ENCODE peak calls at places on chromosomes 1 and 21, in nine cellular contexts. One of them, this sample, is unnamed.

GRCh38 chr1:117237701-117238413 is 27.1 kb upstream of the VTCN1 start:
- DNase-seq in nephron progenitor cell: no peak
- DNase-seq in natural killer cell: no peak
- DNase-seq in mesothelial cell of epicardium: no peak
- DNase-seq in body of pancreas: no peak
- DNase-seq in brain microvascular endothelial cell: no peak
- DNase-seq in astrocyte of the cerebellum: no peak
- DNase-seq in activated B cell treated with CpG ODN at 0.5 μM for 24 hours: no peak
- DNase-seq in A549: no peak
- DNase-seq in this sample: no peak

GRCh38 chr1:235582130-235582529 is 67.5 kb downstream of the GNG4 start:
- DNase-seq in nephron progenitor cell: no peak
- DNase-seq in natural killer cell: no peak
- DNase-seq in mesothelial cell of epicardium: no peak
- DNase-seq in body of pancreas: no peak
- DNase-seq in brain microvascular endothelial cell: no peak
- DNase-seq in astrocyte of the cerebellum: no peak
- DNase-seq in activated B cell treated with CpG ODN at 0.5 μM for 24 hours: no peak
- DNase-seq in A549: no peak
- DNase-seq in this sample: no peak

GRCh38 chr1:206736878-206737728 is 33.5 kb upstream of the IL19 start:
- DNase-seq in nephron progenitor cell: no peak
- DNase-seq in natural killer cell: peak
- DNase-seq in mesothelial cell of epicardium: no peak
- DNase-seq in body of pancreas: no peak
- DNase-seq in brain microvascular endothelial cell: no peak
- DNase-seq in astrocyte of the cerebellum: no peak
- DNase-seq in activated B cell treated with CpG ODN at 0.5 μM for 24 hours: no peak
- DNase-seq in A549: no peak
- DNase-seq in this sample: no peak

GRCh38 chr1:192357904-192358303 is 41.1 kb downstream of the RGS21 start:
- DNase-seq in nephron progenitor cell: no peak
- DNase-seq in natural killer cell: no peak
- DNase-seq in mesothelial cell of epicardium: no peak
- DNase-seq in body of pancreas: no peak
- DNase-seq in brain microvascular endothelial cell: no peak
- DNase-seq in astrocyte of the cerebellum: no peak
- DNase-seq in activated B cell treated with CpG ODN at 0.5 μM for 24 hours: no peak
- DNase-seq in A549: no peak
- DNase-seq in this sample: no peak

GRCh38 chr1:33358771-33359503 is 38.0 kb upstream of the A3GALT2 start:
- DNase-seq in nephron progenitor cell: no peak
- DNase-seq in natural killer cell: no peak
- DNase-seq in mesothelial cell of epicardium: no peak
- DNase-seq in body of pancreas: no peak
- DNase-seq in brain microvascular endothelial cell: no peak
- DNase-seq in astrocyte of the cerebellum: no peak
- DNase-seq in activated B cell treated with CpG ODN at 0.5 μM for 24 hours: no peak
- DNase-seq in A549: no peak
- DNase-seq in this sample: no peak

GRCh38 chr1:155171836-155172731 is 1.0 kb downstream of the KRTCAP2 start:
- DNase-seq in nephron progenitor cell: no peak
- DNase-seq in natural killer cell: no peak
- DNase-seq in mesothelial cell of epicardium: no peak
- DNase-seq in body of pancreas: no peak
- DNase-seq in brain microvascular endothelial cell: no peak
- DNase-seq in astrocyte of the cerebellum: no peak
- DNase-seq in activated B cell treated with CpG ODN at 0.5 μM for 24 hours: no peak
- DNase-seq in A549: no peak
- DNase-seq in this sample: no peak

GRCh38 chr1:173122958-173123852 is 72.5 kb upstream of the TNFSF18 start:
- DNase-seq in nephron progenitor cell: no peak
- DNase-seq in natural killer cell: no peak
- DNase-seq in mesothelial cell of epicardium: no peak
- DNase-seq in body of pancreas: peak
- DNase-seq in brain microvascular endothelial cell: peak
- DNase-seq in astrocyte of the cerebellum: peak
- DNase-seq in activated B cell treated with CpG ODN at 0.5 μM for 24 hours: no peak
- DNase-seq in A549: peak
- DNase-seq in this sample: peak

GRCh38 chr1:29709711-29710169 is 473.4 kb downstream of the PTPRU start:
- DNase-seq in nephron progenitor cell: no peak
- DNase-seq in natural killer cell: no peak
- DNase-seq in mesothelial cell of epicardium: no peak
- DNase-seq in body of pancreas: no peak
- DNase-seq in brain microvascular endothelial cell: peak
- DNase-seq in astrocyte of the cerebellum: peak
- DNase-seq in activated B cell treated with CpG ODN at 0.5 μM for 24 hours: no peak
- DNase-seq in A549: no peak
- DNase-seq in this sample: peak

GRCh38 chr1:3027611-3028371 is 6.5 kb downstream of the ACTRT2 start:
- DNase-seq in nephron progenitor cell: no peak
- DNase-seq in natural killer cell: no peak
- DNase-seq in mesothelial cell of epicardium: peak
- DNase-seq in body of pancreas: no peak
- DNase-seq in brain microvascular endothelial cell: no peak
- DNase-seq in astrocyte of the cerebellum: no peak
- DNase-seq in activated B cell treated with CpG ODN at 0.5 μM for 24 hours: peak
- DNase-seq in A549: no peak
- DNase-seq in this sample: peak

GRCh38 chr1:161921491-161921890 is 102.2 kb downstream of the OLFML2B start:
- DNase-seq in nephron progenitor cell: no peak
- DNase-seq in natural killer cell: no peak
- DNase-seq in mesothelial cell of epicardium: no peak
- DNase-seq in body of pancreas: no peak
- DNase-seq in brain microvascular endothelial cell: no peak
- DNase-seq in astrocyte of the cerebellum: no peak
- DNase-seq in activated B cell treated with CpG ODN at 0.5 μM for 24 hours: no peak
- DNase-seq in A549: no peak
- DNase-seq in this sample: no peak

GRCh38 chr1:4172659-4173599 is 272.9 kb upstream of the C1orf174 start:
- DNase-seq in nephron progenitor cell: no peak
- DNase-seq in natural killer cell: no peak
- DNase-seq in mesothelial cell of epicardium: no peak
- DNase-seq in body of pancreas: no peak
- DNase-seq in brain microvascular endothelial cell: no peak
- DNase-seq in astrocyte of the cerebellum: no peak
- DNase-seq in activated B cell treated with CpG ODN at 0.5 μM for 24 hours: no peak
- DNase-seq in A549: peak
- DNase-seq in this sample: no peak

DNA sequence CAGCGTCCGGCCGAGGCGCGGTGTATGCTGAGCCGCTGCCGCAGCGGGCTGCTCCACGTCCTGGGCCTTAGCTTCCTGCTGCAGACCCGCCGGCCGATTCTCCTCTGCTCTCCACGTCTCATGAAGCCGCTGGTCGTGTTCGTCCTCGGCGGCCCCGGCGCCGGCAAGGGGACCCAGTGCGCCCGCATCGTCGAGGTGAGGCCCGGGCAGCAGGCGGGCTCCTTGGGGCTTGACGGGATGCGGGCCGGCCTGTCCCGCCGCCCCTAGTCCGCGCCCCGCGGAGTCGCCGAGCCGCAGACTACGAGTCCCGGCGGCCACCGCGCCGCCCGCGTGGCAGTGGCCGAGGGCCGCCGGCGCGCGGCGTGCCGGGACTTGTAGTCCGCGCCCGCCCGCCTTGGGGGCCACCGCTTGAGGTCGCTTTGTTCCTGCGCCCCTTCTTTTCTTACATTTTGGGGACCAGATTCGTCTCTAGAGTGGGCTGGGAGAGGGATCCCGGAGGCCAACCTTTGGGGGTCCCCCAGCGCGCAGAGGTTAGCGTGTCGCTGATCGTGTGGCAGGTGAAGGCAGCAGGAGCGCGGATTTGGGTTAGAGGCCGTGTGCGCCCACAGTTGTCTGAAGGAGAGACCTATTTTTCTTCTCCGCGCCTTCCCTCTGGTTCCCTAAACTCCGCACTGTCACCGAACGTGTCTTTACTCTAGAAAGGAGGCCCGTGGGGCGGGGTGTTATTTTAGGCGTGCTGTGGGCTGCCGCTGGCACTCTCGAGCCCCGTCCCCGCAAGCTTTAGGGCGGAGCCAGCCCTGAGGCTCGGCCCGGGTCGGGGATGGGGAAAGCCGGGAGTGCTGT is 553 bp downstream of the CMPK1 start:
- DNase-seq in nephron progenitor cell: peak
- DNase-seq in natural killer cell: peak
- DNase-seq in mesothelial cell of epicardium: peak
- DNase-seq in body of pancreas: peak
- DNase-seq in brain microvascular endothelial cell: peak
- DNase-seq in astrocyte of the cerebellum: peak
- DNase-seq in activated B cell treated with CpG ODN at 0.5 μM for 24 hours: peak
- DNase-seq in A549: peak
- DNase-seq in this sample: peak
- TF ChIP-seq CTCF in nephron progenitor cell: no peak
- TF ChIP-seq CTCF in natural killer cell: no peak
- TF ChIP-seq CTCF in mesothelial cell of epicardium: no peak
- TF ChIP-seq CTCF in body of pancreas: peak
- TF ChIP-seq CTCF in brain microvascular endothelial cell: peak
- TF ChIP-seq CTCF in astrocyte of the cerebellum: peak
- TF ChIP-seq CTCF in activated B cell treated with CpG ODN at 0.5 μM for 24 hours: no peak
- TF ChIP-seq CTCF in A549: peak
- TF ChIP-seq CTCF in this sample: no peak

GRCh38 chr1:119004129-119004527 is 16.0 kb upstream of the TBX15 start:
- DNase-seq in nephron progenitor cell: no peak
- DNase-seq in natural killer cell: no peak
- DNase-seq in mesothelial cell of epicardium: no peak
- DNase-seq in body of pancreas: no peak
- DNase-seq in brain microvascular endothelial cell: no peak
- DNase-seq in astrocyte of the cerebellum: no peak
- DNase-seq in activated B cell treated with CpG ODN at 0.5 μM for 24 hours: no peak
- DNase-seq in A549: no peak
- DNase-seq in this sample: no peak
- TF ChIP-seq CTCF in nephron progenitor cell: no peak
- TF ChIP-seq CTCF in natural killer cell: no peak
- TF ChIP-seq CTCF in mesothelial cell of epicardium: no peak
- TF ChIP-seq CTCF in body of pancreas: no peak
- TF ChIP-seq CTCF in brain microvascular endothelial cell: no peak
- TF ChIP-seq CTCF in astrocyte of the cerebellum: no peak
- TF ChIP-seq CTCF in activated B cell treated with CpG ODN at 0.5 μM for 24 hours: no peak
- TF ChIP-seq CTCF in A549: no peak
- TF ChIP-seq CTCF in this sample: no peak

GRCh38 chr1:6987940-6988339 is 202.7 kb downstream of the CAMTA1 start:
- DNase-seq in nephron progenitor cell: no peak
- DNase-seq in natural killer cell: no peak
- DNase-seq in mesothelial cell of epicardium: no peak
- DNase-seq in body of pancreas: no peak
- DNase-seq in brain microvascular endothelial cell: no peak
- DNase-seq in astrocyte of the cerebellum: no peak
- DNase-seq in activated B cell treated with CpG ODN at 0.5 μM for 24 hours: no peak
- DNase-seq in A549: no peak
- DNase-seq in this sample: no peak
- TF ChIP-seq CTCF in nephron progenitor cell: peak
- TF ChIP-seq CTCF in natural killer cell: no peak
- TF ChIP-seq CTCF in mesothelial cell of epicardium: peak
- TF ChIP-seq CTCF in body of pancreas: no peak
- TF ChIP-seq CTCF in brain microvascular endothelial cell: peak
- TF ChIP-seq CTCF in astrocyte of the cerebellum: no peak
- TF ChIP-seq CTCF in activated B cell treated with CpG ODN at 0.5 μM for 24 hours: no peak
- TF ChIP-seq CTCF in A549: no peak
- TF ChIP-seq CTCF in this sample: no peak

GRCh38 chr1:223018534-223018933 is 124.5 kb downstream of the TLR5 start:
- DNase-seq in nephron progenitor cell: no peak
- DNase-seq in natural killer cell: no peak
- DNase-seq in mesothelial cell of epicardium: no peak
- DNase-seq in body of pancreas: no peak
- DNase-seq in brain microvascular endothelial cell: no peak
- DNase-seq in astrocyte of the cerebellum: no peak
- DNase-seq in activated B cell treated with CpG ODN at 0.5 μM for 24 hours: no peak
- DNase-seq in A549: no peak
- DNase-seq in this sample: no peak
- TF ChIP-seq CTCF in nephron progenitor cell: no peak
- TF ChIP-seq CTCF in natural killer cell: no peak
- TF ChIP-seq CTCF in mesothelial cell of epicardium: no peak
- TF ChIP-seq CTCF in body of pancreas: no peak
- TF ChIP-seq CTCF in brain microvascular endothelial cell: no peak
- TF ChIP-seq CTCF in astrocyte of the cerebellum: no peak
- TF ChIP-seq CTCF in activated B cell treated with CpG ODN at 0.5 μM for 24 hours: no peak
- TF ChIP-seq CTCF in A549: no peak
- TF ChIP-seq CTCF in this sample: no peak

DNA sequence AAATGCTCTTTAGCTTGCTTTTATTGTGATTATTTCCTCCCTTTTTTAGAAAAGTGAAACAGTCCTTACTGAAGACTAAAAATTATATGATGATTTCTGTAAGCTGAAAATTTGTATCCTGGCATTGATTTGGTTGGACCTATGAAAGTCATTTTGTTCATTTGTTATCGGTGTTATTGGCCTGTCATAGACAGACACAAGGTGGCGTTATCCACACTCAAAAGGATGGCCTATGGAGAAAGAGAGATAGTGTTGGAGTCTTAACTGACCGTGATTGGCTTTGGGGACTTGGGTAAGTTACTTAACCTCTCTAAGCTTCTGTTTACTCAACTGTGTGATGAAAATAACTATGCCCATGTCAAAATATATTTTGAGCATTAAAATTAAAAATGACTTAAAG is 203.6 kb upstream of the CHODL start:
- DNase-seq in nephron progenitor cell: peak
- DNase-seq in natural killer cell: no peak
- DNase-seq in mesothelial cell of epicardium: no peak
- DNase-seq in body of pancreas: no peak
- DNase-seq in brain microvascular endothelial cell: no peak
- DNase-seq in astrocyte of the cerebellum: peak
- DNase-seq in activated B cell treated with CpG ODN at 0.5 μM for 24 hours: no peak
- DNase-seq in A549: no peak
- DNase-seq in this sample: no peak
- TF ChIP-seq CTCF in nephron progenitor cell: peak
- TF ChIP-seq CTCF in natural killer cell: peak
- TF ChIP-seq CTCF in mesothelial cell of epicardium: no peak
- TF ChIP-seq CTCF in body of pancreas: no peak
- TF ChIP-seq CTCF in brain microvascular endothelial cell: peak
- TF ChIP-seq CTCF in astrocyte of the cerebellum: peak
- TF ChIP-seq CTCF in activated B cell treated with CpG ODN at 0.5 μM for 24 hours: no peak
- TF ChIP-seq CTCF in A549: no peak
- TF ChIP-seq CTCF in this sample: no peak

This sample was measured in breast epithelium.